ENCODE peak calls at places on chromosomes 4 and X, in eight cellular contexts. One of them, this sample, is unnamed.

GRCh38 chr4:98113005-98113404 is 30.3 kb downstream of the STPG2 start:
- DNase-seq in left ventricle myocardium inferior: no peak
- DNase-seq in AG09309: peak
- DNase-seq in AG08395: peak
- DNase-seq in hepatic stellate cell: no peak
- DNase-seq in ascending aorta: no peak
- DNase-seq in activated naive CD8-positive, alpha-beta T cell treated with anti-CD3 and anti-CD28 coated beads, Interleukin-2, amount 10 ng/mL, durations not matched to agents 7 days and 5 days: no peak
- DNase-seq in islet precursor cell: peak
- DNase-seq in this sample: peak

GRCh38 chr4:134465417-134465816 is 263.8 kb upstream of the PABPC4L start:
- DNase-seq in left ventricle myocardium inferior: no peak
- DNase-seq in AG09309: no peak
- DNase-seq in AG08395: no peak
- DNase-seq in hepatic stellate cell: no peak
- DNase-seq in ascending aorta: no peak
- DNase-seq in activated naive CD8-positive, alpha-beta T cell treated with anti-CD3 and anti-CD28 coated beads, Interleukin-2, amount 10 ng/mL, durations not matched to agents 7 days and 5 days: no peak
- DNase-seq in islet precursor cell: no peak
- DNase-seq in this sample: peak

GRCh38 chrX:41692162-41692749 is 3.5 kb downstream of the GPR34 start:
- DNase-seq in left ventricle myocardium inferior: no peak
- DNase-seq in AG09309: peak
- DNase-seq in AG08395: peak
- DNase-seq in hepatic stellate cell: peak
- DNase-seq in ascending aorta: no peak
- DNase-seq in activated naive CD8-positive, alpha-beta T cell treated with anti-CD3 and anti-CD28 coated beads, Interleukin-2, amount 10 ng/mL, durations not matched to agents 7 days and 5 days: no peak
- DNase-seq in islet precursor cell: no peak
- DNase-seq in this sample: no peak

GRCh38 chr4:94615431-94615830 is 142.3 kb upstream of the BMPR1B start:
- DNase-seq in left ventricle myocardium inferior: no peak
- DNase-seq in AG09309: no peak
- DNase-seq in AG08395: no peak
- DNase-seq in hepatic stellate cell: no peak
- DNase-seq in ascending aorta: no peak
- DNase-seq in activated naive CD8-positive, alpha-beta T cell treated with anti-CD3 and anti-CD28 coated beads, Interleukin-2, amount 10 ng/mL, durations not matched to agents 7 days and 5 days: no peak
- DNase-seq in islet precursor cell: no peak
- DNase-seq in this sample: peak

GRCh38 chr4:182880387-182881356 is 36.5 kb downstream of the DCTD start:
- DNase-seq in left ventricle myocardium inferior: peak
- DNase-seq in AG09309: no peak
- DNase-seq in AG08395: peak
- DNase-seq in hepatic stellate cell: no peak
- DNase-seq in ascending aorta: peak
- DNase-seq in activated naive CD8-positive, alpha-beta T cell treated with anti-CD3 and anti-CD28 coated beads, Interleukin-2, amount 10 ng/mL, durations not matched to agents 7 days and 5 days: no peak
- DNase-seq in islet precursor cell: peak
- DNase-seq in this sample: no peak

GRCh38 chrX:103378990-103379389 is 2.7 kb downstream of the BEX3 start:
- DNase-seq in left ventricle myocardium inferior: no peak
- DNase-seq in AG09309: no peak
- DNase-seq in AG08395: no peak
- DNase-seq in hepatic stellate cell: no peak
- DNase-seq in ascending aorta: no peak
- DNase-seq in activated naive CD8-positive, alpha-beta T cell treated with anti-CD3 and anti-CD28 coated beads, Interleukin-2, amount 10 ng/mL, durations not matched to agents 7 days and 5 days: no peak
- DNase-seq in islet precursor cell: no peak
- DNase-seq in this sample: no peak

GRCh38 chrX:43557792-43558191 is 98.3 kb upstream of the MAOA start:
- DNase-seq in left ventricle myocardium inferior: peak
- DNase-seq in AG09309: peak
- DNase-seq in AG08395: peak
- DNase-seq in hepatic stellate cell: peak
- DNase-seq in ascending aorta: peak
- DNase-seq in activated naive CD8-positive, alpha-beta T cell treated with anti-CD3 and anti-CD28 coated beads, Interleukin-2, amount 10 ng/mL, durations not matched to agents 7 days and 5 days: peak
- DNase-seq in islet precursor cell: peak
- DNase-seq in this sample: peak

GRCh38 chr4:2262145-2262943 is 435 bp upstream of the MXD4 start:
- DNase-seq in left ventricle myocardium inferior: peak
- DNase-seq in AG09309: peak
- DNase-seq in AG08395: peak
- DNase-seq in hepatic stellate cell: peak
- DNase-seq in ascending aorta: peak
- DNase-seq in activated naive CD8-positive, alpha-beta T cell treated with anti-CD3 and anti-CD28 coated beads, Interleukin-2, amount 10 ng/mL, durations not matched to agents 7 days and 5 days: peak
- DNase-seq in islet precursor cell: peak
- DNase-seq in this sample: peak

GRCh38 chr4:3328814-3329663 is 36.2 kb downstream of the RGS12 start:
- DNase-seq in left ventricle myocardium inferior: no peak
- DNase-seq in AG09309: no peak
- DNase-seq in AG08395: no peak
- DNase-seq in hepatic stellate cell: no peak
- DNase-seq in ascending aorta: no peak
- DNase-seq in activated naive CD8-positive, alpha-beta T cell treated with anti-CD3 and anti-CD28 coated beads, Interleukin-2, amount 10 ng/mL, durations not matched to agents 7 days and 5 days: no peak
- DNase-seq in islet precursor cell: peak
- DNase-seq in this sample: no peak

GRCh38 chrX:154397888-154398667 is at the start of gene RPL10:
- DNase-seq in left ventricle myocardium inferior: peak
- DNase-seq in AG09309: peak
- DNase-seq in AG08395: peak
- DNase-seq in hepatic stellate cell: peak
- DNase-seq in ascending aorta: peak
- DNase-seq in activated naive CD8-positive, alpha-beta T cell treated with anti-CD3 and anti-CD28 coated beads, Interleukin-2, amount 10 ng/mL, durations not matched to agents 7 days and 5 days: peak
- DNase-seq in islet precursor cell: peak
- DNase-seq in this sample: peak

GRCh38 chr4:34362654-34363053 is 1881.7 kb downstream of the ARAP2 start:
- DNase-seq in left ventricle myocardium inferior: no peak
- DNase-seq in AG09309: no peak
- DNase-seq in AG08395: no peak
- DNase-seq in hepatic stellate cell: no peak
- DNase-seq in ascending aorta: no peak
- DNase-seq in activated naive CD8-positive, alpha-beta T cell treated with anti-CD3 and anti-CD28 coated beads, Interleukin-2, amount 10 ng/mL, durations not matched to agents 7 days and 5 days: no peak
- DNase-seq in islet precursor cell: no peak
- DNase-seq in this sample: no peak

GRCh38 chrX:53398216-53398615 is 24.2 kb downstream of the SMC1A start:
- DNase-seq in left ventricle myocardium inferior: no peak
- DNase-seq in AG09309: no peak
- DNase-seq in AG08395: no peak
- DNase-seq in hepatic stellate cell: no peak
- DNase-seq in ascending aorta: no peak
- DNase-seq in activated naive CD8-positive, alpha-beta T cell treated with anti-CD3 and anti-CD28 coated beads, Interleukin-2, amount 10 ng/mL, durations not matched to agents 7 days and 5 days: no peak
- DNase-seq in islet precursor cell: no peak
- DNase-seq in this sample: no peak

GRCh38 chr4:181569553-181569952 is 673.6 kb upstream of the TENM3 start:
- DNase-seq in left ventricle myocardium inferior: no peak
- DNase-seq in AG09309: peak
- DNase-seq in AG08395: peak
- DNase-seq in hepatic stellate cell: peak
- DNase-seq in ascending aorta: no peak
- DNase-seq in activated naive CD8-positive, alpha-beta T cell treated with anti-CD3 and anti-CD28 coated beads, Interleukin-2, amount 10 ng/mL, durations not matched to agents 7 days and 5 days: no peak
- DNase-seq in islet precursor cell: no peak
- DNase-seq in this sample: peak

GRCh38 chrX:65750674-65751469 is 83.4 kb downstream of the MSN start:
- DNase-seq in left ventricle myocardium inferior: no peak
- DNase-seq in AG09309: no peak
- DNase-seq in AG08395: no peak
- DNase-seq in hepatic stellate cell: no peak
- DNase-seq in ascending aorta: no peak
- DNase-seq in activated naive CD8-positive, alpha-beta T cell treated with anti-CD3 and anti-CD28 coated beads, Interleukin-2, amount 10 ng/mL, durations not matched to agents 7 days and 5 days: no peak
- DNase-seq in islet precursor cell: no peak
- DNase-seq in this sample: no peak

GRCh38 chr4:52126946-52127345 is 75.8 kb downstream of the SPATA18 start:
- DNase-seq in left ventricle myocardium inferior: no peak
- DNase-seq in AG09309: no peak
- DNase-seq in AG08395: peak
- DNase-seq in hepatic stellate cell: peak
- DNase-seq in ascending aorta: no peak
- DNase-seq in activated naive CD8-positive, alpha-beta T cell treated with anti-CD3 and anti-CD28 coated beads, Interleukin-2, amount 10 ng/mL, durations not matched to agents 7 days and 5 days: no peak
- DNase-seq in islet precursor cell: peak
- DNase-seq in this sample: peak

GRCh38 chrX:24694825-24695224 is 1.1 kb downstream of the POLA1 start:
- DNase-seq in left ventricle myocardium inferior: no peak
- DNase-seq in AG09309: no peak
- DNase-seq in AG08395: no peak
- DNase-seq in hepatic stellate cell: no peak
- DNase-seq in ascending aorta: no peak
- DNase-seq in activated naive CD8-positive, alpha-beta T cell treated with anti-CD3 and anti-CD28 coated beads, Interleukin-2, amount 10 ng/mL, durations not matched to agents 7 days and 5 days: no peak
- DNase-seq in islet precursor cell: no peak
- DNase-seq in this sample: no peak

GRCh38 chr4:62288803-62289541 is 1088.8 kb downstream of the ADGRL3 start:
- DNase-seq in left ventricle myocardium inferior: no peak
- DNase-seq in AG09309: no peak
- DNase-seq in AG08395: no peak
- DNase-seq in hepatic stellate cell: no peak
- DNase-seq in ascending aorta: no peak
- DNase-seq in activated naive CD8-positive, alpha-beta T cell treated with anti-CD3 and anti-CD28 coated beads, Interleukin-2, amount 10 ng/mL, durations not matched to agents 7 days and 5 days: no peak
- DNase-seq in islet precursor cell: no peak
- DNase-seq in this sample: no peak

GRCh38 chr4:126701756-126702155 is 931.0 kb upstream of the INTU start:
- DNase-seq in left ventricle myocardium inferior: peak
- DNase-seq in AG09309: peak
- DNase-seq in AG08395: peak
- DNase-seq in hepatic stellate cell: no peak
- DNase-seq in ascending aorta: no peak
- DNase-seq in activated naive CD8-positive, alpha-beta T cell treated with anti-CD3 and anti-CD28 coated beads, Interleukin-2, amount 10 ng/mL, durations not matched to agents 7 days and 5 days: no peak
- DNase-seq in islet precursor cell: peak
- DNase-seq in this sample: no peak

GRCh38 chr4:176451441-176451840 is 131.7 kb downstream of the SPCS3 start:
- DNase-seq in left ventricle myocardium inferior: no peak
- DNase-seq in AG09309: no peak
- DNase-seq in AG08395: no peak
- DNase-seq in hepatic stellate cell: no peak
- DNase-seq in ascending aorta: no peak
- DNase-seq in activated naive CD8-positive, alpha-beta T cell treated with anti-CD3 and anti-CD28 coated beads, Interleukin-2, amount 10 ng/mL, durations not matched to agents 7 days and 5 days: no peak
- DNase-seq in islet precursor cell: no peak
- DNase-seq in this sample: no peak

GRCh38 chrX:36431819-36432218 is 512.3 kb downstream of the CFAP47 start:
- DNase-seq in left ventricle myocardium inferior: no peak
- DNase-seq in AG09309: no peak
- DNase-seq in AG08395: no peak
- DNase-seq in hepatic stellate cell: peak
- DNase-seq in ascending aorta: no peak
- DNase-seq in activated naive CD8-positive, alpha-beta T cell treated with anti-CD3 and anti-CD28 coated beads, Interleukin-2, amount 10 ng/mL, durations not matched to agents 7 days and 5 days: no peak
- DNase-seq in islet precursor cell: no peak
- DNase-seq in this sample: peak

GRCh38 chrX:21744721-21745120 is 13.2 kb downstream of the SMPX start:
- DNase-seq in left ventricle myocardium inferior: no peak
- DNase-seq in AG09309: no peak
- DNase-seq in AG08395: no peak
- DNase-seq in hepatic stellate cell: no peak
- DNase-seq in ascending aorta: no peak
- DNase-seq in activated naive CD8-positive, alpha-beta T cell treated with anti-CD3 and anti-CD28 coated beads, Interleukin-2, amount 10 ng/mL, durations not matched to agents 7 days and 5 days: no peak
- DNase-seq in islet precursor cell: no peak
- DNase-seq in this sample: no peak

GRCh38 chr4:20859097-20859781 is 159.0 kb downstream of the PACRGL start:
- DNase-seq in left ventricle myocardium inferior: no peak
- DNase-seq in AG09309: no peak
- DNase-seq in AG08395: no peak
- DNase-seq in hepatic stellate cell: no peak
- DNase-seq in ascending aorta: no peak
- DNase-seq in activated naive CD8-positive, alpha-beta T cell treated with anti-CD3 and anti-CD28 coated beads, Interleukin-2, amount 10 ng/mL, durations not matched to agents 7 days and 5 days: no peak
- DNase-seq in islet precursor cell: peak
- DNase-seq in this sample: peak

GRCh38 chr4:3517731-3518510 is 14.3 kb downstream of the LRPAP1 start:
- DNase-seq in left ventricle myocardium inferior: peak
- DNase-seq in AG09309: no peak
- DNase-seq in AG08395: no peak
- DNase-seq in hepatic stellate cell: no peak
- DNase-seq in ascending aorta: no peak
- DNase-seq in activated naive CD8-positive, alpha-beta T cell treated with anti-CD3 and anti-CD28 coated beads, Interleukin-2, amount 10 ng/mL, durations not matched to agents 7 days and 5 days: peak
- DNase-seq in islet precursor cell: no peak
- DNase-seq in this sample: no peak

GRCh38 chr4:74111990-74112389 is 13.0 kb upstream of the CXCL2 start:
- DNase-seq in left ventricle myocardium inferior: no peak
- DNase-seq in AG09309: no peak
- DNase-seq in AG08395: no peak
- DNase-seq in hepatic stellate cell: no peak
- DNase-seq in ascending aorta: peak
- DNase-seq in activated naive CD8-positive, alpha-beta T cell treated with anti-CD3 and anti-CD28 coated beads, Interleukin-2, amount 10 ng/mL, durations not matched to agents 7 days and 5 days: no peak
- DNase-seq in islet precursor cell: peak
- DNase-seq in this sample: peak

GRCh38 chrX:120406638-120407037 is 44.7 kb downstream of the ATP1B4 start:
- DNase-seq in left ventricle myocardium inferior: no peak
- DNase-seq in AG09309: no peak
- DNase-seq in AG08395: no peak
- DNase-seq in hepatic stellate cell: no peak
- DNase-seq in ascending aorta: no peak
- DNase-seq in activated naive CD8-positive, alpha-beta T cell treated with anti-CD3 and anti-CD28 coated beads, Interleukin-2, amount 10 ng/mL, durations not matched to agents 7 days and 5 days: no peak
- DNase-seq in islet precursor cell: no peak
- DNase-seq in this sample: no peak

GRCh38 chr4:184313710-184314659 is 96.3 kb upstream of the ENPP6 start:
- DNase-seq in left ventricle myocardium inferior: no peak
- DNase-seq in AG09309: no peak
- DNase-seq in AG08395: no peak
- DNase-seq in hepatic stellate cell: no peak
- DNase-seq in ascending aorta: no peak
- DNase-seq in activated naive CD8-positive, alpha-beta T cell treated with anti-CD3 and anti-CD28 coated beads, Interleukin-2, amount 10 ng/mL, durations not matched to agents 7 days and 5 days: peak
- DNase-seq in islet precursor cell: no peak
- DNase-seq in this sample: no peak

GRCh38 chr4:138553001-138553845 is 311.1 kb upstream of the SLC7A11 start:
- DNase-seq in left ventricle myocardium inferior: no peak
- DNase-seq in AG09309: no peak
- DNase-seq in AG08395: no peak
- DNase-seq in hepatic stellate cell: no peak
- DNase-seq in ascending aorta: no peak
- DNase-seq in activated naive CD8-positive, alpha-beta T cell treated with anti-CD3 and anti-CD28 coated beads, Interleukin-2, amount 10 ng/mL, durations not matched to agents 7 days and 5 days: no peak
- DNase-seq in islet precursor cell: no peak
- DNase-seq in this sample: no peak

GRCh38 chr4:113979157-113979972 is at the start of gene ARSJ:
- DNase-seq in left ventricle myocardium inferior: peak
- DNase-seq in AG09309: peak
- DNase-seq in AG08395: peak
- DNase-seq in hepatic stellate cell: peak
- DNase-seq in ascending aorta: peak
- DNase-seq in activated naive CD8-positive, alpha-beta T cell treated with anti-CD3 and anti-CD28 coated beads, Interleukin-2, amount 10 ng/mL, durations not matched to agents 7 days and 5 days: peak
- DNase-seq in islet precursor cell: peak
- DNase-seq in this sample: peak

GRCh38 chr4:126957555-126958440 is 675.0 kb upstream of the INTU start:
- DNase-seq in left ventricle myocardium inferior: no peak
- DNase-seq in AG09309: peak
- DNase-seq in AG08395: no peak
- DNase-seq in hepatic stellate cell: no peak
- DNase-seq in ascending aorta: no peak
- DNase-seq in activated naive CD8-positive, alpha-beta T cell treated with anti-CD3 and anti-CD28 coated beads, Interleukin-2, amount 10 ng/mL, durations not matched to agents 7 days and 5 days: no peak
- DNase-seq in islet precursor cell: no peak
- DNase-seq in this sample: no peak

GRCh38 chr4:8291036-8291682 is 21.6 kb downstream of the HTRA3 start:
- DNase-seq in left ventricle myocardium inferior: peak
- DNase-seq in AG09309: no peak
- DNase-seq in AG08395: no peak
- DNase-seq in hepatic stellate cell: no peak
- DNase-seq in ascending aorta: peak
- DNase-seq in activated naive CD8-positive, alpha-beta T cell treated with anti-CD3 and anti-CD28 coated beads, Interleukin-2, amount 10 ng/mL, durations not matched to agents 7 days and 5 days: no peak
- DNase-seq in islet precursor cell: no peak
- DNase-seq in this sample: no peak

GRCh38 chrX:24019448-24019847 is 7.5 kb downstream of the KLHL15 start:
- DNase-seq in left ventricle myocardium inferior: no peak
- DNase-seq in AG09309: no peak
- DNase-seq in AG08395: no peak
- DNase-seq in hepatic stellate cell: no peak
- DNase-seq in ascending aorta: no peak
- DNase-seq in activated naive CD8-positive, alpha-beta T cell treated with anti-CD3 and anti-CD28 coated beads, Interleukin-2, amount 10 ng/mL, durations not matched to agents 7 days and 5 days: no peak
- DNase-seq in islet precursor cell: no peak
- DNase-seq in this sample: no peak

GRCh38 chr4:52037730-52038108 is 380 bp downstream of the SGCB start:
- DNase-seq in left ventricle myocardium inferior: peak
- DNase-seq in AG09309: no peak
- DNase-seq in AG08395: peak
- DNase-seq in hepatic stellate cell: peak
- DNase-seq in ascending aorta: no peak
- DNase-seq in activated naive CD8-positive, alpha-beta T cell treated with anti-CD3 and anti-CD28 coated beads, Interleukin-2, amount 10 ng/mL, durations not matched to agents 7 days and 5 days: no peak
- DNase-seq in islet precursor cell: peak
- DNase-seq in this sample: peak

GRCh38 chrX:94455782-94456181 is 781.8 kb downstream of the FAM133A start:
- DNase-seq in left ventricle myocardium inferior: no peak
- DNase-seq in AG09309: no peak
- DNase-seq in AG08395: no peak
- DNase-seq in hepatic stellate cell: no peak
- DNase-seq in ascending aorta: no peak
- DNase-seq in activated naive CD8-positive, alpha-beta T cell treated with anti-CD3 and anti-CD28 coated beads, Interleukin-2, amount 10 ng/mL, durations not matched to agents 7 days and 5 days: no peak
- DNase-seq in islet precursor cell: no peak
- DNase-seq in this sample: peak

GRCh38 chr4:183118585-183118984 is 19.5 kb downstream of the WWC2 start:
- DNase-seq in left ventricle myocardium inferior: no peak
- DNase-seq in AG09309: peak
- DNase-seq in AG08395: peak
- DNase-seq in hepatic stellate cell: peak
- DNase-seq in ascending aorta: no peak
- DNase-seq in activated naive CD8-positive, alpha-beta T cell treated with anti-CD3 and anti-CD28 coated beads, Interleukin-2, amount 10 ng/mL, durations not matched to agents 7 days and 5 days: no peak
- DNase-seq in islet precursor cell: peak
- DNase-seq in this sample: peak

This sample was measured in mesendoderm.